ENCODE peak calls at places on chromosomes 3 and 15, in six cellular contexts. Y is GM12878, S is A549, J is IMR-90, I is HCT116, V is K562. U is an unnamed sample.

GRCh38 chr3:35383719-35384555 is 255.4 kb upstream of the ARPP21 start:
- DNase-seq in V (no peak), Y (no peak), S (peak; percentile 27), J (no peak), I (no peak), U (no peak)

GRCh38 chr15:71329509-71330260 is 214.4 kb downstream of the THSD4 start:
- DNase-seq in S (peak; percentile 24), I (peak; percentile 47), J (peak; percentile 46), Y (no peak), V (no peak), U (no peak)

GRCh38 chr15:43793647-43794046 is 1.5 kb downstream of the SERF2 start:
- DNase-seq in V (no peak), I (no peak), Y (no peak), J (no peak), S (no peak), U (no peak)

GRCh38 chr15:64847016-64847415 is 5.3 kb downstream of the PLEKHO2 start:
- DNase-seq in Y (no peak), J (no peak), S (no peak), V (no peak), I (no peak), U (no peak)

GRCh38 chr3:107740992-107741896 is 218.5 kb downstream of the BBX start:
- DNase-seq in V (peak; percentile 3), Y (no peak), S (peak; percentile 23), J (peak; percentile 45), I (no peak), U (no peak)

GRCh38 chr3:35739964-35740527 is 100.7 kb downstream of the ARPP21 start:
- DNase-seq in V (no peak), Y (no peak), I (no peak), S (no peak), J (no peak), U (no peak)

GRCh38 chr15:42608110-42608531 is 32.7 kb downstream of the STARD9 start:
- DNase-seq in S (no peak), I (no peak), Y (peak; percentile 71), V (peak; percentile 52), J (no peak), U (no peak)

GRCh38 chr15:45084163-45084562 is 29.8 kb downstream of the DUOX2 start:
- DNase-seq in S (no peak), J (no peak), Y (no peak), V (no peak), I (no peak), U (no peak)

GRCh38 chr3:99809565-99809964 is 8.1 kb upstream of the CMSS1 start:
- DNase-seq in I (no peak), J (no peak), V (no peak), S (no peak), Y (no peak), U (no peak)

DNA sequence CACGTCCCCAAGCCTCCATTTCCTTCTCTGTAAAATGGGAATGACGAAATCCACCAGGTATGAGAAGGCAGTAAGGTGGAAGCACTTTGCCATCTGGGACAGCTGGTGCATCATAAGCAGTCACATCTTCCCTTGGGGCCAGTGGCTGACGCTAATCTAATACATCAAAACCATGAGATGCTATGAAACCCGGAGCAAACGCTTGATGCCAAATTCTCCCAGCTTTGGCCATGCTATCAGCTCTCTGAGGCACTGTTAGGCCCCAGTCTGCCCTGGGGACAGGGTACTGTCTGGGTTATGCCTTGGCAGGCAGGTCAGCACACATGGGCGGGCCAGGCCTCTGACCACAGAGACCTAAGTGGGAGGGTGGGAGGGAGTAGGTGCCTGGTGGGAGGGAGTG is 66.1 kb downstream of the ADAMTS17 start:
- DNase-seq in S (no peak), I (no peak), J (no peak), V (no peak), Y (no peak), U (no peak)
- TF ChIP-seq CEBPB in S (no peak), I (no peak), J (no peak), V (no peak), Y (no peak), U (no peak)

DNA sequence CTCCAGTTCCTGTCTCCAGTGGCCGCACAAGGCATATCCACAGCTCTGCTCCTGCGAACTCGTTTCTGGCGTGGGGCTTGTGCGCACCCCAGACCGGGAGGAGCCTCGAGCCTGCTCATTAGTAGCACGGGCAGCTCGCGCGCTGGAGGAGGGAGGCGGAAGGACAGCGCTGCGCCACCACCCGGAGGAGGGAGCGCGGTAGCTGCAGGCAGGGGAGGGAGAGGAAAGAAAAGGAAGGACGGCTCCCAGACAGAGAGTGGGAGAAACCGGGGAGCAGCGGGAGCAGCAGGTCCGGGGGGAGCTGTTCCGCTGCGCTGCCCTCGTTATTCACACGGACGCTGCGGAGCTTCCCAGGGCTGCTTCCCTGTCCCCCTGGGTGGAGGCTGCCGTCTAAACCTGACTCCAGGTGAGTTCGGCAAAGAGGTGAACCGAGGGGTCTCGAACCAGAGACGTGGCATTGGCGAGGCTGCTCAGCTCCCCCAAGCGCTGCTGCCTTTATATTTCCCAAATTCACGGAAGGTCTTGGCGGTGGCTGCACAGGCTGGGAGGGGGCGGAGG is 121.3 kb upstream of the ZNF717 start:
- DNase-seq in V (no peak), Y (no peak), S (no peak), I (no peak), J (peak; percentile 25), U (peak; percentile 46)
- TF ChIP-seq CEBPB in V (no peak), Y (no peak), S (no peak), I (no peak), J (no peak), U (no peak)

DNA sequence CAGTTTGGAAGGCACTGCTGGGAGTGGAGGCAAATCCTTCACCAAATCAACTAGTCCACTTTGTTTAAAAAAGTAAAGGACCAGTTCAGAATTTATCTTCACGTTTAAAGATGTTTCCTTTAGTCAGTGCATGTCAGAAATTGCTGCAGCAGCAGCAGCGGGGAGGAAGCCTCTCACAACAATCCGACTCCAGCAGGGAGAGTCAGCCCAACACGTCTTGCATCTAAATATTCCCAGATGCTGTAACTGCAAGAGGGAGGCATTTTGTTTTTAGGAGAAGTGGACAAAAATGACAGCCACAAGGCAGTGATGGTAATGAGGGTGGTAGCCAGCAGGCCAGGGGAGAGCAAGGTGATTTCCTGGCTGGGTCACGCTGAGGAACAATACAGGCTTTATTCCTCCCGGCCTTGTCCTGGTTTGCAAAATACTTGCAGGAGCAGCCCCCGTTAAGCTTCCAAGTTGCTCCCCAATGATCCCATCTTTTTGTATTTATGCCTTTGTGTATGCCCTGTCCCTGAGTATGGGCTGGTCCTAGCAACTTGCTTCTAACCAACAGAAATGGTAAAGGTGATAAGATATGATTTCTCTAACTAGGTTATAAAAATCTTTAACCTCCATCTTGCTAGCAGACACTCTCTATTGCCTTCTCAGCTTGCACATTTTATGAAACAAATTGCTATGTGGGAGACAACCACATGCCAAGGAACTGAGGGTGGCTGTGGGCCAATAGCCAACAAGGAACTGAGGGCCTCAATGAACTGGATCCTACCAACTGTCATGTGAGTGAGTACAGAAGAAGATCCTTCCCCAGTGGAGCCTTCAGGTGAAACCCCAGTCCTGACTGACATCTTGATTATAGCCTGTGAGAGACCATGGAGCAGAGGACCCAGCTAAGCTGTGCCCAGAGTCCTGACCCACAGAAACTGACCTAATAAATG is 128.9 kb upstream of the LRIG1 start:
- DNase-seq in I (no peak), Y (no peak), S (no peak), J (no peak), V (no peak), U (no peak)
- TF ChIP-seq CEBPB in I (no peak), Y (no peak), S (no peak), J (no peak), V (no peak), U (no peak)

DNA sequence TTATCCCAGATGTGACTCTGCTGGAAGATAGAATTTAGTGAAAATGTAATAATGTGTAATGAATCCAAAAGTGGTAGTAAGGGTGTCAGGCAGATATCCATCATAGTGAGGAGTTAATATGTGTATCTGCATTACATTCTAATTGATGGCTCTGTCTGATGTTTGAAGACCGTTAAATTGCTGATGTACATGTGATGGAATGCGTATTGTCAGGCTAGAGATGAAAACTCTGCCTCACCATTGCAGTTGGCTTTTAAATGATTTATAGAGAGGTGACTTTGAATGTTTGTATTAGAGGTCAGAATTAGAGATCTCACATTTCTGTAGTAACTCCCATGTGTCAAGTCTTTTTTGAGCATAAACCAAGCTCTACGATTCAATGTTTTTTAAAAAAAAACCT is 234.6 kb downstream of the NAALADL2 start:
- DNase-seq in I (no peak), Y (no peak), S (no peak), V (no peak), J (no peak), U (no peak)
- TF ChIP-seq CEBPB in I (no peak), Y (no peak), S (no peak), V (no peak), J (no peak), U (no peak)

DNA sequence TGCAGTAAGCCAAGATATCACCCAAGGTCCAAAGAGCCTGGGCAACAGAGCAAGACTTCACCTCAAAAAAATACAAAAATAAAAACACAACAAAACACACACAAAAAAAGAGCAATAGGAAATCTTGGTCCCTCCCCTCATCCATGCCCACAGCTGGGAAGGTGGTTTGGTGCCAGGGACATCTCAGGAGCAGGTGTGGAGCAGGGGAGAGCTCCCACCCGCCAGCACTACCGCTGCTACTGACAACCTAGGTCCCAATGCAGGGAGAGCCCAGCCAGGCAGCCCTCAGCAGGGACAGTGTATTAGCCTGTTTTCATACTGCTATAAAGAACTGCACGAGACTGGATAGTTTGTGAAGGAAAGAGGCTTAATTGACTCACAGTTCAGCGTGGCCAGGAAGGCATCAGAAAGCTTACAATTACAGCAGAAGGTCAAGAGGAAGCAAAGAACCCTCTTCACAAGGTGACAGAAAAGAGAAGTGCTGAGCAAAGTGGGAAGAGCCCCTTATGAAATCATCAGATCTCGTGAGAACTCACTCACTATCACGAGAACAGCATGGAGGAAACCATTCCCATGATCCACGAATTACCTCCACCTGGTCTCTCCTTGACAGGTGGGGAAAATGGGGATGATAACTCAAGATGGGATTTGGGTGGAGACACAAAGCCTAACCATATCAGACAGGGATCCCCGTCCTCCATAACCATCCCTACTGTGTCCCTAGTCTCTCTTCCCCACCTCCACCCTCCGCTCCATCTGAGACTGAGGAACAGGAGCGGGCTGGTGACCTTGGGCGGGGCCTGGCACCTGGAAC is 218.6 kb downstream of the TBC1D2B start:
- DNase-seq in Y (no peak), J (no peak), V (no peak), I (no peak), S (no peak), U (no peak)
- TF ChIP-seq CEBPB in Y (no peak), J (no peak), V (peak; percentile 48), I (no peak), S (no peak), U (no peak)

DNA sequence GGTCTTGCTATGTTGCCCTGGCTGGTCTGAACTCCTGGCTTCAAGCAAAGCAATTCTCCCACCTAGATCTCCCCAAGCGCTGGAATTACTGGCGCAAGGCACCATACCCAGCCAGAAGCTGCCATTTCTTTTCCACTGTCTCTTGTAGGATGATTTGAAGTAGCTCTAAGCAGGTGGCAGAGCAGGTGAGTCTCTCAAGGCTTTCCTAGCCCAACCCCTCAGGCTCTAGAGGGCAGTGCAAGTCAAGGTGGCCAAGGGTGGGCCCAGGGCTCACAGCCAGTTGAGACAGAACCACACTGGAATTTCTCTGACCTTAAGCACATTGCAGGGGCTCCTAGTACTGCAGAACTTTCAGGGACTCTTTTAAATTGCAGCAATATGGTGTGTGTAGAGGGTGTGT is 15.6 kb upstream of the DAG1 start:
- DNase-seq in V (peak; percentile 67), S (peak; percentile 50), J (no peak), I (peak; percentile 52), Y (no peak), U (peak; percentile 71)
- TF ChIP-seq CEBPB in V (no peak), S (no peak), J (no peak), I (no peak), Y (no peak), U (no peak)

GRCh38 chr3:122004123-122004522 is 17.9 kb downstream of the ILDR1 start:
- DNase-seq in I (no peak), J (no peak), V (no peak), Y (no peak), S (no peak), U (no peak)
- TF ChIP-seq CEBPB in I (no peak), J (peak; percentile 9), V (no peak), Y (no peak), S (no peak), U (no peak)

U was measured in H1.